ENCODE peak calls at places on chromosomes 3 and 15, in six cellular contexts. W is H9, K is Peyer's patch, H is tibial nerve, O is psoas muscle, Z is cardiac muscle cell. G is an unnamed sample.

GRCh38 chr15:98860647-98861041 is 146.9 kb downstream of the PGPEP1L start:
- DNase-seq in O (no peak), Z (no peak), W (no peak), K (no peak), H (no peak), G (no peak)

GRCh38 chr3:183148056-183148455 is 14.5 kb downstream of the LAMP3 start:
- DNase-seq in W (no peak), O (no peak), H (no peak), Z (peak), K (no peak), G (no peak)

GRCh38 chr3:7504886-7505775 is 644.2 kb downstream of the GRM7 start:
- DNase-seq in W (no peak), O (peak), Z (peak), H (no peak), K (no peak), G (no peak)

GRCh38 chr3:10408680-10409079 is 87.8 kb upstream of the SEC13 start:
- DNase-seq in H (no peak), W (no peak), O (no peak), K (no peak), Z (no peak), G (no peak)

GRCh38 chr3:43998841-43999805 is 242.6 kb upstream of the TOPAZ1 start:
- DNase-seq in O (no peak), Z (peak), H (no peak), K (peak), W (peak), G (no peak)

GRCh38 chr3:13780432-13781173 is 99.3 kb downstream of the WNT7A start:
- DNase-seq in O (no peak), K (no peak), H (no peak), W (no peak), Z (no peak), G (no peak)

GRCh38 chr15:83243634-83244033 is 36.0 kb upstream of the HDGFL3 start:
- DNase-seq in K (no peak), W (no peak), H (no peak), Z (no peak), O (no peak), G (no peak)

GRCh38 chr15:44102675-44103254 is 92.3 kb downstream of the FRMD5 start:
- DNase-seq in W (no peak), H (no peak), Z (peak), O (no peak), K (no peak), G (no peak)

GRCh38 chr3:128455786-128456748 is 10.6 kb downstream of the DNAJB8 start:
- DNase-seq in O (no peak), Z (no peak), H (no peak), K (no peak), W (no peak), G (no peak)

GRCh38 chr3:161339517-161340500 is 31.5 kb downstream of the SPTSSB start:
- DNase-seq in W (no peak), Z (no peak), K (no peak), O (no peak), H (no peak), G (no peak)

GRCh38 chr3:76646921-76647562 is 392.9 kb upstream of the ROBO2 start:
- DNase-seq in O (no peak), W (peak), K (no peak), H (no peak), Z (no peak), G (no peak)

GRCh38 chr3:10725067-10725466 is 91.0 kb upstream of the SLC6A11 start:
- DNase-seq in K (no peak), Z (peak), O (no peak), H (no peak), W (peak), G (no peak)

GRCh38 chr3:157132341-157132740 is 27.6 kb downstream of the CCNL1 start:
- DNase-seq in K (no peak), O (no peak), H (no peak), W (no peak), Z (no peak), G (no peak)

GRCh38 chr3:157133434-157134320 is 26.3 kb downstream of the CCNL1 start:
- DNase-seq in W (no peak), Z (no peak), O (no peak), K (no peak), H (no peak), G (no peak)

GRCh38 chr3:157131861-157132260 is 28.1 kb downstream of the CCNL1 start:
- DNase-seq in K (no peak), H (no peak), O (no peak), Z (no peak), W (no peak), G (no peak)

GRCh38 chr3:157134620-157135191 is 25.2 kb downstream of the CCNL1 start:
- DNase-seq in K (no peak), W (no peak), O (peak), H (peak), Z (no peak), G (no peak)

DNA sequence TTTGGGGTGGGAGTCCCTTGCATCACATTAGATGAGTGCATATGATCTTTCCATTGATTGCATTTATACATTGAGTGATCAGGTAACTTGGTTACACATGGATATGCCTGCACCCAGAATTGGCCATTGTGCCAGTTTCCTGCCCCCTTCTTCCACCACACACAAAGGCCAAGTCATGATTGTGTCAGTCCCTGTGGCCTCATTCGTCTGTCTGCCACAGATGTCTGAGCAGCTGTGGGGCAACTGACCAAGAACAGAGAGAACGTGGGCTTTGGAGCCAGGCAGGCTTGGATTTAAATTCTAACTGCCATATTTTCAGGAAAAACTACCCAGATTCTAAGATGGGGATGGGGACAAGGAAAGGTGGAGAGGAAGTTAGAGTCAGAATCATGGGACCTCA is 27.0 kb downstream of the CCNL1 start:
- DNase-seq in Z (no peak), O (peak), K (no peak), W (no peak), H (no peak), G (no peak)
- H3K27ac ChIP-seq in Z (no peak), O (peak), K (peak), W (no peak), H (peak), G (no peak)

GRCh38 chr3:123584988-123585937 is at the start of gene HACD2:
- DNase-seq in Z (peak), W (peak), K (peak), H (peak), O (peak), G (peak)
- TF ChIP-seq CTCF in Z (no peak), W (no peak), K (no peak), H (no peak), O (no peak), G (no peak)

GRCh38 chr3:25471081-25471768 is 43.2 kb downstream of the RARB start:
- DNase-seq in O (no peak), H (no peak), K (no peak), W (no peak), Z (peak), G (no peak)

GRCh38 chr3:25472153-25472552 is 44.1 kb downstream of the RARB start:
- DNase-seq in Z (no peak), W (no peak), O (no peak), H (no peak), K (no peak), G (no peak)

GRCh38 chr3:25473246-25473645 is 45.2 kb downstream of the RARB start:
- DNase-seq in W (no peak), H (no peak), K (no peak), O (no peak), Z (no peak), G (no peak)

GRCh38 chr3:25474000-25474399 is 45.9 kb downstream of the RARB start:
- DNase-seq in Z (no peak), O (no peak), W (no peak), H (no peak), K (no peak), G (no peak)

GRCh38 chr3:25472747-25473146 is 44.7 kb downstream of the RARB start:
- DNase-seq in W (no peak), K (no peak), Z (no peak), H (no peak), O (no peak), G (no peak)
- H3K27ac ChIP-seq in W (no peak), K (no peak), Z (peak), H (peak), O (peak), G (no peak)

DNA sequence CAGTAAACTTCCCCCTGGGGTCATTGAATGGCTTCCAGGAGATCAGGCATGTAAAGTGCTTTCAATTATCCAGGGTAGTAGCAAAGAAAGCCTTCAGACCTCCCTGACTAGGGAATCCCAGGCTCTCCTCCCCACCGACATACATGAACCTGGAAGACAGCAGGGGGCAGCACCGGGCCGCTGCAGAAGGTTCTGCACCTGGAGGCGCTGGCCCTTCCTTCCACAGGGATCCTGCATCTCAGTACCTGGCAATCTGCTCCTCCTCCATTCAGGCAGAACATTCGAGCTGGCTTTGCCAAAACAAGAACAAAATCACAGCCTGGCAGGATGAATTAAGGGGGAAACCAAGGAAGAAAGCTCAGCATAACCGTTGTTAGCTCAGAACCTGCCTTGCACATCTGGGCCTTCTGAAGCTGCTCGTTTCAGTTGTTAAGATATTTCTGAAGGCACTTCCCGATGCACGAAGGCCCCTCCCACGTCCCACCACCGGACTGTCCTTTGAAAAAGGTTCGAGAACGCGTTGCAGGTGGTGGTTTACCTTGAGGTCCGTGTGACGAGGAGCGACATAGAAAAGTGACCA is 237.7 kb downstream of the SLCO3A1 start:
- DNase-seq in W (peak), O (no peak), H (no peak), Z (peak), K (no peak), G (no peak)
- TF ChIP-seq CTCF in W (peak), O (peak), H (peak), Z (peak), K (peak), G (no peak)

DNA sequence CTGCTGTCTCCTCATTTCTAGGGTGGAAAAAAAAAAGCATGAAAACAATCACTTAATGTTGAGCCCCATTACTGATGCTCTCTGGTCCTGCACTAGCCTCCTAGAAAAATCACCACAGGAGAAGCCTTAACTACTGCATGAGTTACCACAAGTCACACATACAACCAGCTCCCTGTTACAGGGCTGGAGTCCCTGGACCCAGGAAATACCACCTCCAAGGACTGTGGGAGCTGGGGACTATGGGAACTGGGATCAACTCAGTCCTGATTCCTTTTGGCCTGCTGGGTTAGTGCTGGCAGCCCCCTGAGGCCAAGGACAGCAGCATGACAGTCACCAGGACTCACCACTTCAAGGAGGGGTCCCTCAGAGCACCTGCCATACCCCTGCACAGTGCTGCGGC is 534 bp downstream of the NR1I2 start:
- DNase-seq in Z (no peak), W (no peak), K (no peak), O (no peak), H (no peak), G (no peak)
- H3K27ac ChIP-seq in Z (no peak), W (no peak), K (peak), O (no peak), H (peak), G (no peak)

GRCh38 chr3:39809181-39809994 is at the start of gene MYRIP:
- DNase-seq in O (peak), K (no peak), H (no peak), W (peak), Z (peak), G (peak)
- TF ChIP-seq CTCF in O (peak), K (peak), H (no peak), W (no peak), Z (no peak), G (no peak)